ENCODE peak calls at places on chromosome 22, in ten cellular contexts. K is neural progenitor cell; S is adipocyte; J is suprapubic skin; P is Panc1; N is CD8-positive, alpha-beta memory T cell; A is CD4-positive, alpha-beta memory T cell; G is kidney; V is psoas muscle; X is left ventricle myocardium inferior. I is an unnamed sample. For H3K36me3, the result is how much of the 10 kb centered on the place peaks cover.

GRCh38 chr22:19815823-19816290 is 38.8 kb downstream of the GNB1L start:
- DNase-seq in K (no peak), S (no peak), J (no peak), P (no peak), N (no peak), A (no peak), G (peak), V (no peak), X (no peak), I (peak)

GRCh38 chr22:31075961-31076360 is 5.2 kb upstream of the SMTN start:
- DNase-seq in K (no peak), S (no peak), J (peak), P (no peak), N (no peak), A (no peak), G (peak), V (peak), X (peak), I (peak)

GRCh38 chr22:43847376-43848289 is 14.7 kb downstream of the SULT4A1 start:
- DNase-seq in K (no peak), S (no peak), J (peak), P (no peak), N (no peak), A (no peak), G (peak), V (no peak), X (no peak), I (peak)

GRCh38 chr22:19597399-19597735 is 73.2 kb upstream of the CLDN5 start:
- DNase-seq in K (no peak), S (no peak), J (peak), P (no peak), N (no peak), A (peak), G (no peak), V (no peak), X (no peak), I (no peak)

GRCh38 chr22:38872831-38873248 is 824 bp upstream of the CBX6 start:
- DNase-seq in K (peak), S (peak), J (peak), P (no peak), N (peak), A (no peak), G (peak), V (peak), X (peak), I (peak)

GRCh38 chr22:29838599-29838956 is 504 bp upstream of the ASCC2 start:
- DNase-seq in K (no peak), S (no peak), J (no peak), P (no peak), N (no peak), A (no peak), G (no peak), V (no peak), X (no peak), I (no peak)

GRCh38 chr22:39240841-39241631 is 3.7 kb downstream of the PDGFB start:
- DNase-seq in K (peak), S (no peak), J (peak), P (peak), N (peak), A (peak), G (peak), V (peak), X (peak), I (peak)

GRCh38 chr22:17981497-17981896 is 42.9 kb downstream of the MICAL3 start:
- DNase-seq in K (no peak), S (no peak), J (no peak), P (no peak), N (no peak), A (no peak), G (no peak), V (no peak), X (no peak), I (no peak)

GRCh38 chr22:46794067-46794466 is 31.6 kb downstream of the TBC1D22A start:
- DNase-seq in K (no peak), S (no peak), J (no peak), P (no peak), N (no peak), A (no peak), G (peak), V (no peak), X (no peak), I (peak)
- H3K36me3 ChIP-seq in K (under half), S (under half), J (under half), P (under half), N (under half), A (half or more), G (under half), V (under half), X (under half), I (under half)

GRCh38 chr22:24305260-24305692 is 34.6 kb downstream of the SPECC1L start:
- DNase-seq in K (no peak), S (no peak), J (no peak), P (no peak), N (no peak), A (peak), G (no peak), V (no peak), X (no peak), I (no peak)
- H3K36me3 ChIP-seq in K (under half), S (under half), J (under half), P (under half), N (under half), A (under half), G (under half), V (under half), X (under half), I (under half)

DNA sequence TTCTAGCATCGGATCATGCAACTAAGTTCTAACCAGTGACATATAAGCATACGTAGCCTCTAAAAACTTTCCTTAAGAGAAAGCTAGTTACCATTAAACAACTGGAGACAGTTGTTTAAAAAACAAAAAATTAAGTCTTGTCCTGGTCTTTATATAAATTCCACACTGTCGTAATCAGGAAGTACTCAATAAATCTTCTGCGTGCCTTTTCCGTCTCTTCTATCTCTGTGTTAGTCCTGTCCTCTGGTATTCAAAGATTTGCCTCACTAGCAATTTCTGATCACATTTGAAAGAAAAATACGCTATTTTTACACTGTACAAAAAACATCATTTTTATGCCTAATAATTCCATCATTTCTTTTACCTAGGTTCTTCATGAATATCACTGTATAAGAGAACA is 10.0 kb upstream of the SLC25A17 start:
- DNase-seq in K (no peak), S (no peak), J (no peak), P (no peak), N (no peak), A (no peak), G (no peak), V (no peak), X (no peak), I (no peak)
- H3K36me3 ChIP-seq in K (under half), S (half or more), J (half or more), P (under half), N (under half), A (half or more), G (under half), V (half or more), X (half or more), I (under half)

GRCh38 chr22:37231406-37232139 is 12.5 kb downstream of the RAC2 start:
- DNase-seq in K (no peak), S (no peak), J (no peak), P (no peak), N (peak), A (peak), G (no peak), V (no peak), X (no peak), I (peak)
- H3K36me3 ChIP-seq in K (under half), S (under half), J (under half), P (under half), N (half or more), A (half or more), G (under half), V (under half), X (under half), I (under half)

GRCh38 chr22:40401981-40402406 is 31.6 kb downstream of the SGSM3 start:
- DNase-seq in K (no peak), S (no peak), J (no peak), P (no peak), N (no peak), A (no peak), G (no peak), V (no peak), X (no peak), I (no peak)
- H3K36me3 ChIP-seq in K (under half), S (under half), J (under half), P (under half), N (under half), A (under half), G (under half), V (half or more), X (under half), I (under half)

GRCh38 chr22:33221566-33221965 is 163.4 kb upstream of the SYN3 start:
- DNase-seq in K (no peak), S (peak), J (no peak), P (no peak), N (no peak), A (no peak), G (no peak), V (no peak), X (no peak), I (no peak)
- H3K36me3 ChIP-seq in K (under half), S (under half), J (under half), P (under half), N (under half), A (under half), G (under half), V (under half), X (under half), I (under half)

I was measured in left lung.